ENCODE peak calls at places on chromosomes 12 and 14, in four cellular contexts. B is GM12891, G is K562, C is GM12878. E is an unnamed sample.
A peak's percentile ranks its signal among the peaks of the same experiment; 100 is the strongest.

GRCh38 chr12:92134638-92135274 is 10.9 kb downstream of the BTG1 start:
- DNase-seq in B (no peak), G (no peak), C (no peak), E (no peak)

GRCh38 chr14:78157855-78158436 is 12.2 kb upstream of the NRXN3 start:
- DNase-seq in B (no peak), G (peak; percentile 16), C (no peak), E (no peak)

GRCh38 chr14:105839425-105840265 is 313.3 kb downstream of the TMEM121 start:
- DNase-seq in B (no peak), G (no peak), C (no peak), E (no peak)

GRCh38 chr14:66087231-66087630 is 398.9 kb upstream of the CCDC196 start:
- DNase-seq in B (no peak), G (no peak), C (no peak), E (no peak)

GRCh38 chr12:109385339-109386078 is 37.8 kb downstream of the MYO1H start:
- DNase-seq in B (peak; percentile 22), G (peak; percentile 40), C (no peak), E (no peak)

GRCh38 chr14:100890451-100890850 is 13.1 kb downstream of the RTL1 start:
- DNase-seq in B (no peak), G (no peak), C (no peak), E (no peak)

GRCh38 chr14:53955671-53956426 is 776 bp downstream of the BMP4 start:
- DNase-seq in B (no peak), G (no peak), C (no peak), E (no peak)

GRCh38 chr12:32419520-32419960 is 20.2 kb downstream of the FGD4 start:
- DNase-seq in B (no peak), G (peak; percentile 24), C (no peak), E (no peak)

GRCh38 chr12:12159988-12160387 is 89.2 kb downstream of the BCL2L14 start:
- DNase-seq in B (no peak), G (no peak), C (no peak), E (no peak)

GRCh38 chr14:60723218-60724079 is 702 bp downstream of the SIX4 start:
- DNase-seq in B (peak; percentile 46), G (peak; percentile 41), C (no peak), E (peak; percentile 37)

GRCh38 chr12:127431177-127431576 is 835.8 kb upstream of the TMEM132C start:
- DNase-seq in B (no peak), G (no peak), C (no peak), E (no peak)

GRCh38 chr12:8950702-8951478 is 1.4 kb upstream of the M6PR start:
- DNase-seq in B (no peak), G (no peak), C (no peak), E (no peak)

GRCh38 chr14:76948213-76948947 is 80.1 kb downstream of the IRF2BPL start:
- DNase-seq in B (no peak), G (no peak), C (no peak), E (no peak)

GRCh38 chr12:32535260-32535999 is 136.1 kb downstream of the FGD4 start:
- DNase-seq in B (no peak), G (peak; percentile 16), C (no peak), E (no peak)

GRCh38 chr12:27177716-27178115 is 66.4 kb upstream of the STK38L start:
- DNase-seq in B (no peak), G (no peak), C (no peak), E (no peak)

GRCh38 chr12:119613319-119613936 is 19.9 kb downstream of the TMEM233 start:
- DNase-seq in B (no peak), G (no peak), C (no peak), E (no peak)

GRCh38 chr14:29392287-29392686 is 535.4 kb downstream of the PRKD1 start:
- DNase-seq in B (no peak), G (no peak), C (no peak), E (no peak)

GRCh38 chr12:47808049-47808448 is 11.7 kb downstream of the HDAC7 start:
- DNase-seq in B (no peak), G (peak; percentile 64), C (peak; percentile 43), E (peak; percentile 74)

GRCh38 chr14:83556746-83557460 is 1973.0 kb upstream of the FLRT2 start:
- DNase-seq in B (no peak), G (no peak), C (no peak), E (no peak)

GRCh38 chr14:83559721-83560120 is 1970.2 kb upstream of the FLRT2 start:
- DNase-seq in B (no peak), G (no peak), C (no peak), E (no peak)

GRCh38 chr14:83558946-83559345 is 1971.0 kb upstream of the FLRT2 start:
- DNase-seq in B (no peak), G (no peak), C (no peak), E (no peak)

GRCh38 chr14:83556065-83556464 is 1973.9 kb upstream of the FLRT2 start:
- DNase-seq in B (no peak), G (no peak), C (no peak), E (no peak)

GRCh38 chr14:83561261-83561660 is 1968.7 kb upstream of the FLRT2 start:
- DNase-seq in B (no peak), G (no peak), C (no peak), E (no peak)
- TF ChIP-seq SPI1 in B (no peak), G (no peak), C (no peak), E (no peak)

GRCh38 chr12:90515199-90516175 is 439.5 kb downstream of the CCER1 start:
- DNase-seq in B (no peak), G (no peak), C (peak; percentile 44), E (no peak)
- TF ChIP-seq SPI1 in B (no peak), G (no peak), C (no peak), E (no peak)

GRCh38 chr14:23040100-23040499 is 1.9 kb upstream of the PSMB11 start:
- DNase-seq in B (no peak), G (no peak), C (no peak), E (no peak)

GRCh38 chr14:23035303-23036164 is 834 bp upstream of the PSMB5 start:
- DNase-seq in B (no peak), G (no peak), C (no peak), E (no peak)

GRCh38 chr14:23033801-23034497 is 751 bp downstream of the PSMB5 start:
- DNase-seq in B (no peak), G (no peak), C (no peak), E (no peak)

GRCh38 chr14:23030936-23031335 is 3.8 kb downstream of the PSMB5 start:
- DNase-seq in B (no peak), G (no peak), C (no peak), E (no peak)

DNA sequence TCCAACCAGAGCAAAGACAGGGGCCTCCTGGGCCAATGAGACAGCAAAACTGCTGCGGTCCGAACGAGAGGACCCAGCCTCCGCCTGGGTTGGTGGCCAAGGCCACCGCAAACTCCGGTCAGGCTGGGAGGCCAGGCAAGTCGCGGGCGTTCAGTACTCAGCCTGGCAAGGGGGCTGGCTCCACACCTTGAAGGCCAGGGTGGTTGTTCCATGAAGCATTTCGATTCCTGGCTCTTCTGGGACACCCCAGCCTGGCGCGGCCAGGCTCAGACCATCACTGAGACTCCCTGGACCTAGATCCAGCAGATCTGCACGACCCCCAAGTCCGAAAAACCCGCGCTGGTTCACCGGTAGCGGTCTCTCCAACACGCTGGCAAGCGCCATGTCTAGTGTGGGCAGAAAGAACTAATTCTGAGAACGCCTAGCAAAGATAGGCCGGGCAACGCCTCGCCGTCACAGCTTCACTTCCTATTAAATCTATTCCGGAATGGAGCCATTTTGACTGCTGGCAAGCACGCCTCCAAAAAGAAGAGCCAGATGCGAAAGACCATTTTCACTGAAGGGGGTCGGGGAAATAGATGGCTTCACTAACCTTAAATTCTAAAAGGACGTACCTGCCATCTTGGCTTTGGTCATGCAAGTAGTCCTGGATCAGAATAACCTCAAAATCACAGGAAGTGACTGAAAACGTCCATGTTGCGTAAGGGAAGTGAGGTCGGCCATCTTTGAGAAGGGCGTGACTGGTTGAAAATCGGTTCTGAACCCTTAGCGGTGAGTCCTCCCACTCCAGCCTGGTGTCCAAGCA is at the start of gene PSMB5:
- DNase-seq in B (peak; percentile 86), G (peak; percentile 97), C (peak; percentile 98), E (peak; percentile 98)
- TF ChIP-seq SPI1 in B (peak; percentile 34), G (peak; percentile 31), C (no peak), E (peak; percentile 37)

GRCh38 chr12:14854586-14855163 is 11.3 kb upstream of the ART4 start:
- DNase-seq in B (no peak), G (no peak), C (no peak), E (no peak)
- TF ChIP-seq SPI1 in B (no peak), G (no peak), C (no peak), E (peak; percentile 15)

DNA sequence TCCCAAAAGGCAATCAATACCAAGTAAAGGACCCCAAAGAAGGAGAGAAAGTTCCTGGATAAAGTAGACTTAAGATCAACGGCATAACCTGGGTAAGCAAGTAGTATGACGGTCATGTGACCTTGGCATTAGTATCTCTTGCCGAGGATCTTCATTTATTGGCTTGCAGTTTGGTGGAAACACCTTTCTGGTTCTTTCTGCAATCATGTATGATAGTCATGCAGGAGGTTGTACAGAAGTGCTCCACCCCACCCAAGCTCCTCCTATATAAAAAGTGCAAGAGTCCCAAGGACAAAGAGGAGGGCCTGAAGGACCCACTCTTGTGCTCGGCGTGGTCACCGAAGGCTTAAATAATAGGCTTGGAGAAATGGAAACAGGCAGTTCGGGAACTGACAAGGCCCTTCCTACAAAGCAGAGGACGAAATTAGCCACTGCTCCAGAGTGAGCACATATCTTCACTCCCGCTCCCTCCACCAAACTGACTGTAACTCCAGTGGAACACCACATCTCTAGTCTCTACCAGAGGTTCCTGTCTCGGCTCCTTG is 750 bp downstream of the CS start:
- DNase-seq in B (no peak), G (peak; percentile 58), C (no peak), E (no peak)
- TF ChIP-seq SPI1 in B (no peak), G (no peak), C (no peak), E (no peak)

GRCh38 chr14:99320105-99320572 is 48.1 kb upstream of the BCL11B start:
- DNase-seq in B (peak; percentile 83), G (peak; percentile 68), C (peak; percentile 39), E (peak; percentile 47)

GRCh38 chr14:99318959-99319295 is 46.9 kb upstream of the BCL11B start:
- DNase-seq in B (no peak), G (no peak), C (no peak), E (no peak)

GRCh38 chr14:99317231-99318090 is 45.5 kb upstream of the BCL11B start:
- DNase-seq in B (no peak), G (no peak), C (no peak), E (no peak)

GRCh38 chr14:99316281-99317163 is 44.5 kb upstream of the BCL11B start:
- DNase-seq in B (no peak), G (no peak), C (no peak), E (no peak)

GRCh38 chr14:99318091-99318958 is 46.3 kb upstream of the BCL11B start:
- DNase-seq in B (no peak), G (no peak), C (no peak), E (no peak)
- TF ChIP-seq SPI1 in B (no peak), G (no peak), C (no peak), E (no peak)

DNA sequence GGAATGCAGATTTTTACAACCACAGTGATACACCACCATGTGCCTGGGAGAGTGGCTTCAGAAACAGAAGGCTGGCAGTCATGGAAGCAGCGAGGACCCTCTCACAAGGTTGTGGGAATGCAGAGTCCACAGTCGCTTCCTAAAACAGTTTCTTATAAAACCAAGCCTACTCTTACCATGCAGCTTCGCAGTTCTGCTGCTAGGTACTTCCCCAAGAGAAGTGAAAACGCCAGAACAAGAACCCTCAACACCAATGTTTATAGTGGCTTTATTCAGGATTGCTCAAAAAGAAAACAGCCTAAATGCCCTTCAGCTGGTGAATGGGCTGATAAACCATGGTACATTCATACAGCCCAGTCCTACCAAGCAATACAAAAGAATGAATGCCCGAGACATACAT is 87.2 kb downstream of the DDX51 start:
- DNase-seq in B (no peak), G (no peak), C (no peak), E (no peak)
- TF ChIP-seq SPI1 in B (peak; percentile 75), G (no peak), C (peak; percentile 43), E (no peak)

GRCh38 chr14:96571311-96571710 is 69.1 kb downstream of the PAPOLA start:
- DNase-seq in B (no peak), G (no peak), C (no peak), E (no peak)
- TF ChIP-seq SPI1 in B (no peak), G (no peak), C (no peak), E (no peak)

E was measured in HL-60.